ENCODE peak calls at places on chromosomes 5 and 9, in four cellular contexts. H is NCI-H2171, M is HS-5, A is hepatic stellate cell. I is an unnamed sample.

GRCh38 chr5:38051711-38052508 is 206.4 kb upstream of the EGFLAM start:
- DNase-seq in H (no peak), A (no peak), M (no peak), I (no peak)

GRCh38 chr9:110897899-110898298 is 140.4 kb downstream of the LPAR1 start:
- DNase-seq in M (no peak), H (no peak), A (peak), I (no peak)

GRCh38 chr5:39283231-39283818 is 64.0 kb upstream of the FYB1 start:
- DNase-seq in M (peak), A (peak), H (no peak), I (peak)

GRCh38 chr5:91170266-91170665 is 212.9 kb downstream of the ARRDC3 start:
- DNase-seq in A (no peak), M (peak), H (no peak), I (peak)

GRCh38 chr5:173385832-173386360 is 57.7 kb upstream of the STC2 start:
- DNase-seq in H (no peak), M (no peak), A (no peak), I (no peak)

GRCh38 chr5:134446938-134447337 is 35.3 kb upstream of the CDKN2AIPNL start:
- DNase-seq in H (no peak), M (no peak), A (no peak), I (no peak)

GRCh38 chr9:124213396-124213795 is 44.4 kb upstream of the NEK6 start:
- DNase-seq in M (no peak), A (no peak), H (no peak), I (no peak)

GRCh38 chr9:108586451-108586850 is 269.3 kb downstream of the ACTL7B start:
- DNase-seq in H (no peak), M (no peak), A (no peak), I (no peak)

GRCh38 chr9:36137392-36138004 is 965 bp downstream of the GLIPR2 start:
- DNase-seq in A (peak), H (no peak), M (no peak), I (peak)

GRCh38 chr9:19252885-19253219 is 22.4 kb downstream of the DENND4C start:
- DNase-seq in H (no peak), A (no peak), M (no peak), I (no peak)

GRCh38 chr9:97906236-97906831 is 16.0 kb downstream of the TRMO start:
- DNase-seq in A (no peak), M (no peak), H (no peak), I (peak)

GRCh38 chr9:136438548-136438908 is 1.1 kb downstream of the INPP5E start:
- DNase-seq in H (no peak), A (no peak), M (no peak), I (peak)

GRCh38 chr5:150064681-150065220 is 21.6 kb downstream of the CSF1R start:
- DNase-seq in H (no peak), M (no peak), A (no peak), I (no peak)

GRCh38 chr9:16364347-16364746 is 506.1 kb downstream of the BNC2 start:
- DNase-seq in A (no peak), H (no peak), M (no peak), I (peak)

GRCh38 chr9:34671307-34671706 is 8.8 kb upstream of the CCL27 start:
- DNase-seq in M (no peak), A (no peak), H (no peak), I (no peak)

GRCh38 chr9:124033348-124033747 is 21.8 kb downstream of the LHX2 start:
- DNase-seq in H (no peak), A (no peak), M (no peak), I (no peak)

GRCh38 chr5:15598294-15598902 is 98.4 kb downstream of the FBXL7 start:
- DNase-seq in A (no peak), H (no peak), M (no peak), I (no peak)

GRCh38 chr5:116571568-116572321 is 2.9 kb downstream of the SEMA6A start:
- DNase-seq in H (no peak), M (no peak), A (no peak), I (no peak)

GRCh38 chr9:96071245-96072124 is 196.0 kb downstream of the ERCC6L2 start:
- DNase-seq in A (peak), H (no peak), M (no peak), I (peak)

I was measured in endothelial cell of umbilical vein.